ENCODE peak calls at places on chromosomes 11 and 22, in eight cellular contexts. D, E, F, Z, L, U, P and J are unnamed samples.
A peak's percentile ranks its signal among the peaks of the same experiment; 100 is the strongest.

GRCh38 chr22:47201996-47202818 is 439.8 kb downstream of the TBC1D22A start:
- DNase-seq in D (no peak), E (no peak), F (no peak), Z (no peak), L (peak; percentile 11), U (no peak), P (no peak), J (no peak)

GRCh38 chr11:69884751-69885150 is 65.5 kb upstream of the FGF3 start:
- DNase-seq in D (no peak), E (no peak), F (no peak), Z (no peak), L (no peak), U (no peak), P (no peak), J (no peak)

GRCh38 chr11:128484172-128484571 is 103.2 kb downstream of the ETS1 start:
- DNase-seq in D (no peak), E (no peak), F (no peak), Z (no peak), L (no peak), U (no peak), P (no peak), J (no peak)

GRCh38 chr22:40412441-40412840 is 42.0 kb downstream of the SGSM3 start:
- DNase-seq in D (no peak), E (no peak), F (no peak), Z (no peak), L (no peak), U (no peak), P (no peak), J (no peak)

GRCh38 chr11:76888989-76889388 is 28.3 kb downstream of the ACER3 start:
- DNase-seq in D (no peak), E (no peak), F (peak; percentile 38), Z (no peak), L (no peak), U (peak; percentile 31), P (no peak), J (no peak)

GRCh38 chr11:83410605-83411565 is 124.7 kb upstream of the CCDC90B start:
- DNase-seq in D (no peak), E (no peak), F (no peak), Z (no peak), L (no peak), U (no peak), P (no peak), J (no peak)

GRCh38 chr22:26916236-26916635 is 258.8 kb downstream of the MIAT start:
- DNase-seq in D (no peak), E (no peak), F (no peak), Z (no peak), L (no peak), U (no peak), P (no peak), J (no peak)

GRCh38 chr11:108319541-108320145 is 96.8 kb downstream of the ATM start:
- DNase-seq in D (no peak), E (no peak), F (peak; percentile 31), Z (no peak), L (no peak), U (peak; percentile 22), P (peak; percentile 7), J (no peak)

GRCh38 chr22:45042263-45042662 is 32.5 kb upstream of the PHF21B start:
- DNase-seq in D (no peak), E (no peak), F (no peak), Z (no peak), L (no peak), U (no peak), P (no peak), J (no peak)

DNA sequence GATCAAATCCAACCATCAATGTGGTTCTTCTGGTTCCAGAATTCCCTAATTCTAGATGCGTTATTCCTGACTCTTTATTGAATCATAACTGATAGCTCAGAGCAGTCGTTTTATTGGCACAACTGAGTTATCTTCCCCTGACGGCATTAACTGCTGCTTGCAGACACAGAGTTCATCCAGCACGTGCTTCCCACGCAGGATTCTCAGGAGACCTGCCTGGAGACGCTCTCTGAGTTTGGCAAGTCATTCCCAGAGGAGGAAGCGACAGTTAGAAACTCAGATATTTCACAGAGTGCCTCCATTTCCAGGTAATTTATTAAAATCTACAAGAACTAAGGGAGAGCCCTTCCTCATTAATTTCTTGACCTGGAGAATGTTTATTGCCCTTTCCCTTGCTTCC is 35.4 kb upstream of the PHF21B start:
- DNase-seq in D (no peak), E (no peak), F (no peak), Z (no peak), L (no peak), U (no peak), P (no peak), J (no peak)
- TF ChIP-seq CTCF in D (no peak), E (no peak), F (no peak), Z (no peak), L (no peak), U (no peak), P (no peak), J (no peak)

GRCh38 chr22:31715157-31715778 is 34.7 kb downstream of the PRR14L start:
- DNase-seq in D (no peak), E (no peak), F (no peak), Z (no peak), L (no peak), U (peak; percentile 56), P (no peak), J (no peak)
- TF ChIP-seq CTCF in D (no peak), E (no peak), F (no peak), Z (no peak), L (no peak), U (no peak), P (no peak), J (no peak)

GRCh38 chr22:35756722-35757121 is 39.0 kb downstream of the APOL5 start:
- DNase-seq in D (no peak), E (no peak), F (no peak), Z (no peak), L (no peak), U (no peak), P (no peak), J (no peak)

GRCh38 chr22:35766654-35767580 is 49.2 kb downstream of the APOL5 start:
- DNase-seq in D (no peak), E (no peak), F (no peak), Z (peak; percentile 11), L (no peak), U (peak; percentile 52), P (peak; percentile 59), J (no peak)

GRCh38 chr22:35758394-35758793 is 40.7 kb downstream of the APOL5 start:
- DNase-seq in D (no peak), E (no peak), F (no peak), Z (no peak), L (no peak), U (no peak), P (no peak), J (no peak)

GRCh38 chr22:35761037-35761436 is 43.4 kb downstream of the APOL5 start:
- DNase-seq in D (peak; percentile 8), E (no peak), F (peak; percentile 57), Z (no peak), L (no peak), U (peak; percentile 36), P (peak; percentile 33), J (peak; percentile 6)
- TF ChIP-seq CTCF in D (no peak), E (peak; percentile 24), F (peak; percentile 49), Z (no peak), L (no peak), U (peak; percentile 28), P (peak; percentile 30), J (no peak)

GRCh38 chr11:26027887-26028286 is 304.0 kb upstream of the ANO3 start:
- DNase-seq in D (no peak), E (no peak), F (no peak), Z (no peak), L (no peak), U (no peak), P (no peak), J (no peak)
- TF ChIP-seq CTCF in D (no peak), E (no peak), F (no peak), Z (no peak), L (no peak), U (no peak), P (no peak), J (no peak)

GRCh38 chr22:24190566-24191208 is 9.4 kb downstream of the SUSD2 start:
- DNase-seq in D (no peak), E (no peak), F (no peak), Z (no peak), L (no peak), U (no peak), P (no peak), J (no peak)
- TF ChIP-seq CTCF in D (no peak), E (no peak), F (peak; percentile 30), Z (no peak), L (no peak), U (peak; percentile 8), P (no peak), J (no peak)

DNA sequence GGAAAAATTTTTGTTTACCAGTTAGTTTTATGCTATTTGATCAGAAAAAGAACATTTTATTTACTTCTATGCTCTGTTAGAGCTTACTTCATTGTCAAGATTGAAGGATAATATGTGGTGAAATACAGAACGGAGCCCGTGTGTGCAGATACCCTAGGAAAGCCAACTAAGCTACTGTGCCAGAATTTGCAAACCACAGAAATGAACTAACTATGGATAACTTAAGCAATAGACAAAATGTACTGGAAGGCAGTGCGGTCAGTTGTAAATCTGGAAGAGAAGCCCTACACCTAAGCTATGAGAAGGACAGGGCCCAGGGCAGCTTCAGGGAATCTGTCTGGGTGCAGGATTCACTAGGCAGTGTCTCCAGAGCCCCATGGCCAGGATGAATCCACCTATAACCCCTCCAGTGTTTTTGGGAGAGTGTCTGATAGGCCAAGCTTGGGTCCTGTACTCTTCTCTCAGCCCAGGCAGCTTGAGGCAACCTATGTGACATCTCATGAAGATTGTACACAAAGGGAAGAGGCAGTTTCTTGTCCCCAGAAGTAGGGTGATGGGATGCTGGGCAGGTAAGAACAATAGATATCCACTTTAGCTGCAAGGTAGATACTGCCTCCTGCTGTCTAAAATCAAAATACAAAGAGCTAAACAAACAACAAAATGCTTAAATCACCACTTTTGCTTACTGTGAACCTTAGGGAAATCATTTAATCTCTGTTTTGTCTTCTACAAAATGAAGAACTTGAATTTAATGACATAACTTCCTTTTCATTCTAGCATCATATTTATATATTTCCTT is 12.1 kb downstream of the MMP7 start:
- DNase-seq in D (no peak), E (no peak), F (no peak), Z (no peak), L (no peak), U (no peak), P (no peak), J (no peak)
- TF ChIP-seq CTCF in D (peak; percentile 32), E (no peak), F (peak; percentile 27), Z (no peak), L (no peak), U (peak; percentile 22), P (peak; percentile 25), J (no peak)

GRCh38 chr11:116355104-116355503 is 417.7 kb downstream of the BUD13 start:
- DNase-seq in D (no peak), E (no peak), F (no peak), Z (no peak), L (no peak), U (no peak), P (no peak), J (no peak)

GRCh38 chr11:116360542-116360941 is 412.2 kb downstream of the BUD13 start:
- DNase-seq in D (no peak), E (no peak), F (no peak), Z (no peak), L (no peak), U (no peak), P (no peak), J (no peak)

GRCh38 chr11:116352881-116353280 is 419.9 kb downstream of the BUD13 start:
- DNase-seq in D (no peak), E (no peak), F (no peak), Z (no peak), L (no peak), U (no peak), P (no peak), J (no peak)

GRCh38 chr11:116353517-116353916 is 419.3 kb downstream of the BUD13 start:
- DNase-seq in D (no peak), E (no peak), F (no peak), Z (no peak), L (no peak), U (no peak), P (no peak), J (peak; percentile 3)

GRCh38 chr11:116357769-116358544 is 414.8 kb downstream of the BUD13 start:
- DNase-seq in D (peak; percentile 37), E (no peak), F (no peak), Z (peak; percentile 60), L (no peak), U (no peak), P (peak; percentile 1), J (no peak)
- TF ChIP-seq CTCF in D (peak; percentile 95), E (peak; percentile 38), F (no peak), Z (peak; percentile 71), L (peak; percentile 23), U (no peak), P (no peak), J (no peak)